ENCODE peak calls at places on chromosomes 1 and 21, in four cellular contexts. One of them, this sample, is unnamed. For H3K4me1, the result is how much of the 10 kb centered on the place peaks cover.

GRCh38 chr1:243470492-243470891 is 214.7 kb downstream of the SDCCAG8 start:
- DNase-seq in OCI-LY7: no peak
- DNase-seq in GM23248: peak
- DNase-seq in CD4-positive, CD25-positive, alpha-beta regulatory T cell: no peak
- DNase-seq in this sample: no peak

GRCh38 chr1:226657788-226658537 is 81.1 kb downstream of the ITPKB start:
- DNase-seq in OCI-LY7: no peak
- DNase-seq in GM23248: no peak
- DNase-seq in CD4-positive, CD25-positive, alpha-beta regulatory T cell: no peak
- DNase-seq in this sample: no peak

GRCh38 chr1:152002960-152003359 is 9.3 kb upstream of the S100A10 start:
- DNase-seq in OCI-LY7: no peak
- DNase-seq in GM23248: no peak
- DNase-seq in CD4-positive, CD25-positive, alpha-beta regulatory T cell: no peak
- DNase-seq in this sample: no peak

GRCh38 chr1:31182352-31182751 is 57.3 kb downstream of the NKAIN1 start:
- DNase-seq in OCI-LY7: peak
- DNase-seq in GM23248: peak
- DNase-seq in CD4-positive, CD25-positive, alpha-beta regulatory T cell: peak
- DNase-seq in this sample: peak

GRCh38 chr21:32558131-32558530 is 27.2 kb downstream of the TCP10L start:
- DNase-seq in OCI-LY7: no peak
- DNase-seq in GM23248: no peak
- DNase-seq in CD4-positive, CD25-positive, alpha-beta regulatory T cell: no peak
- DNase-seq in this sample: no peak

GRCh38 chr1:8477983-8478362 is 160.1 kb downstream of the SLC45A1 start:
- DNase-seq in OCI-LY7: no peak
- DNase-seq in GM23248: peak
- DNase-seq in CD4-positive, CD25-positive, alpha-beta regulatory T cell: no peak
- DNase-seq in this sample: no peak

GRCh38 chr1:56135864-56136147 is 443.6 kb downstream of the PLPP3 start:
- DNase-seq in OCI-LY7: no peak
- DNase-seq in GM23248: no peak
- DNase-seq in CD4-positive, CD25-positive, alpha-beta regulatory T cell: no peak
- DNase-seq in this sample: no peak

GRCh38 chr1:153793261-153793972 is 18.2 kb downstream of the SLC27A3 start:
- DNase-seq in OCI-LY7: no peak
- DNase-seq in GM23248: no peak
- DNase-seq in CD4-positive, CD25-positive, alpha-beta regulatory T cell: no peak
- DNase-seq in this sample: no peak

GRCh38 chr1:180027949-180028445 is 73.4 kb downstream of the CEP350 start:
- DNase-seq in OCI-LY7: no peak
- DNase-seq in GM23248: peak
- DNase-seq in CD4-positive, CD25-positive, alpha-beta regulatory T cell: no peak
- DNase-seq in this sample: no peak

GRCh38 chr1:119554188-119554587 is 47.2 kb downstream of the HSD3B1 start:
- DNase-seq in OCI-LY7: no peak
- DNase-seq in GM23248: peak
- DNase-seq in CD4-positive, CD25-positive, alpha-beta regulatory T cell: no peak
- DNase-seq in this sample: no peak

GRCh38 chr1:225437710-225438437 is 10.0 kb upstream of the LBR start:
- DNase-seq in OCI-LY7: no peak
- DNase-seq in GM23248: peak
- DNase-seq in CD4-positive, CD25-positive, alpha-beta regulatory T cell: no peak
- DNase-seq in this sample: no peak
- H3K4me1 ChIP-seq in OCI-LY7: half or more
- H3K4me1 ChIP-seq in GM23248: under half
- H3K4me1 ChIP-seq in CD4-positive, CD25-positive, alpha-beta regulatory T cell: under half
- H3K4me1 ChIP-seq in this sample: under half

GRCh38 chr1:2193514-2194251 is 889 bp downstream of the FAAP20 start:
- DNase-seq in OCI-LY7: no peak
- DNase-seq in GM23248: no peak
- DNase-seq in CD4-positive, CD25-positive, alpha-beta regulatory T cell: no peak
- DNase-seq in this sample: no peak
- H3K27ac ChIP-seq in OCI-LY7: no peak
- H3K27ac ChIP-seq in GM23248: no peak
- H3K27ac ChIP-seq in CD4-positive, CD25-positive, alpha-beta regulatory T cell: peak
- H3K27ac ChIP-seq in this sample: peak

GRCh38 chr1:6313382-6314265 is 52.7 kb upstream of the GPR153 start:
- DNase-seq in OCI-LY7: no peak
- DNase-seq in GM23248: no peak
- DNase-seq in CD4-positive, CD25-positive, alpha-beta regulatory T cell: no peak
- DNase-seq in this sample: no peak
- H3K4me3 ChIP-seq in OCI-LY7: no peak
- H3K4me3 ChIP-seq in GM23248: no peak
- H3K4me3 ChIP-seq in CD4-positive, CD25-positive, alpha-beta regulatory T cell: no peak
- H3K4me3 ChIP-seq in this sample: no peak

GRCh38 chr1:219792337-219793021 is 135.9 kb downstream of the SLC30A10 start:
- DNase-seq in OCI-LY7: no peak
- DNase-seq in GM23248: peak
- DNase-seq in CD4-positive, CD25-positive, alpha-beta regulatory T cell: no peak
- DNase-seq in this sample: no peak
- H3K4me1 ChIP-seq in OCI-LY7: under half
- H3K4me1 ChIP-seq in GM23248: under half
- H3K4me1 ChIP-seq in CD4-positive, CD25-positive, alpha-beta regulatory T cell: under half
- H3K4me1 ChIP-seq in this sample: under half

GRCh38 chr1:114757455-114758250 is at the start of gene CSDE1:
- DNase-seq in OCI-LY7: peak
- DNase-seq in GM23248: peak
- DNase-seq in CD4-positive, CD25-positive, alpha-beta regulatory T cell: peak
- DNase-seq in this sample: peak
- H3K27ac ChIP-seq in OCI-LY7: peak
- H3K27ac ChIP-seq in GM23248: peak
- H3K27ac ChIP-seq in CD4-positive, CD25-positive, alpha-beta regulatory T cell: peak
- H3K27ac ChIP-seq in this sample: peak

GRCh38 chr1:244840219-244840794 is 4.8 kb downstream of the COX20 start:
- DNase-seq in OCI-LY7: no peak
- DNase-seq in GM23248: no peak
- DNase-seq in CD4-positive, CD25-positive, alpha-beta regulatory T cell: no peak
- DNase-seq in this sample: no peak

GRCh38 chr1:244843148-244843978 is 7.9 kb downstream of the COX20 start:
- DNase-seq in OCI-LY7: no peak
- DNase-seq in GM23248: peak
- DNase-seq in CD4-positive, CD25-positive, alpha-beta regulatory T cell: no peak
- DNase-seq in this sample: no peak

GRCh38 chr1:244839656-244840055 is 4.2 kb downstream of the COX20 start:
- DNase-seq in OCI-LY7: no peak
- DNase-seq in GM23248: no peak
- DNase-seq in CD4-positive, CD25-positive, alpha-beta regulatory T cell: no peak
- DNase-seq in this sample: no peak

GRCh38 chr1:244844155-244845121 is 9.0 kb downstream of the COX20 start:
- DNase-seq in OCI-LY7: no peak
- DNase-seq in GM23248: no peak
- DNase-seq in CD4-positive, CD25-positive, alpha-beta regulatory T cell: no peak
- DNase-seq in this sample: no peak

DNA sequence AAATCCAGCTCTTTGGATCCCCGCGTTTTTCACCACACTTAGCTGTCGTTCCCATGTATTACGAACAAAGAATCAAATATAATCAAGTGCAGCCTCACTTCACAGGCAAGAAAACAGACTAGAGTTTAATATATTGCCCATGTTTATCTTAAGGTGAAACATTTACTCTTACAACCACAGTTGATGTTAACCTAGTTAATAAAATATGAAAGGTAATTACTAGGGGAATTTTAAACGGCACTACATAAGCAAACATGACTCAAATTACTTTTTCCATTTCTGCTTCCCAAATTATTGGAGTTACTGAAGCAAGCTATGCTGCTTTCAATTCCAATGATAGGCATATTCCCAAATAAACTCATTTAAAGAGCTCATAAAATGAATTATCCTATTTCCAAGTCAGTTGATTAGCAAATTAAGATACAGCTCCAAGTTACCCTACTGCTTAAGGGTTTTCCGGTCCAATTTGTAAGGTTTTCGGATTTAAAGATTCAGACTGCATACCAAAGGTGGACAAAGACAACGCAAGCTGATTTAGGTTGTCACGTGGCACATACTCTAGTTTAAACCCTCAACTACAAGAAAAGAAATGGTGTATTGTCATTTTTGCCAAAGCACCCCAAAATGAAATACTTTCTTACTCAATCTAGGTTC is 5.9 kb downstream of the COX20 start:
- DNase-seq in OCI-LY7: no peak
- DNase-seq in GM23248: no peak
- DNase-seq in CD4-positive, CD25-positive, alpha-beta regulatory T cell: no peak
- DNase-seq in this sample: no peak
- H3K4me3 ChIP-seq in OCI-LY7: no peak
- H3K4me3 ChIP-seq in GM23248: no peak
- H3K4me3 ChIP-seq in CD4-positive, CD25-positive, alpha-beta regulatory T cell: no peak
- H3K4me3 ChIP-seq in this sample: no peak

GRCh38 chr1:91753878-91754277 is 132.1 kb downstream of the TGFBR3 start:
- DNase-seq in OCI-LY7: no peak
- DNase-seq in GM23248: peak
- DNase-seq in CD4-positive, CD25-positive, alpha-beta regulatory T cell: peak
- DNase-seq in this sample: no peak

GRCh38 chr1:91755176-91755575 is 130.8 kb downstream of the TGFBR3 start:
- DNase-seq in OCI-LY7: no peak
- DNase-seq in GM23248: peak
- DNase-seq in CD4-positive, CD25-positive, alpha-beta regulatory T cell: no peak
- DNase-seq in this sample: no peak

GRCh38 chr1:91752324-91752723 is 133.6 kb downstream of the TGFBR3 start:
- DNase-seq in OCI-LY7: no peak
- DNase-seq in GM23248: no peak
- DNase-seq in CD4-positive, CD25-positive, alpha-beta regulatory T cell: peak
- DNase-seq in this sample: no peak

GRCh38 chr1:91755888-91756287 is 130.1 kb downstream of the TGFBR3 start:
- DNase-seq in OCI-LY7: no peak
- DNase-seq in GM23248: no peak
- DNase-seq in CD4-positive, CD25-positive, alpha-beta regulatory T cell: no peak
- DNase-seq in this sample: no peak

GRCh38 chr1:91754348-91754747 is 131.6 kb downstream of the TGFBR3 start:
- DNase-seq in OCI-LY7: no peak
- DNase-seq in GM23248: peak
- DNase-seq in CD4-positive, CD25-positive, alpha-beta regulatory T cell: peak
- DNase-seq in this sample: no peak
- H3K4me1 ChIP-seq in OCI-LY7: under half
- H3K4me1 ChIP-seq in GM23248: half or more
- H3K4me1 ChIP-seq in CD4-positive, CD25-positive, alpha-beta regulatory T cell: under half
- H3K4me1 ChIP-seq in this sample: under half

DNA sequence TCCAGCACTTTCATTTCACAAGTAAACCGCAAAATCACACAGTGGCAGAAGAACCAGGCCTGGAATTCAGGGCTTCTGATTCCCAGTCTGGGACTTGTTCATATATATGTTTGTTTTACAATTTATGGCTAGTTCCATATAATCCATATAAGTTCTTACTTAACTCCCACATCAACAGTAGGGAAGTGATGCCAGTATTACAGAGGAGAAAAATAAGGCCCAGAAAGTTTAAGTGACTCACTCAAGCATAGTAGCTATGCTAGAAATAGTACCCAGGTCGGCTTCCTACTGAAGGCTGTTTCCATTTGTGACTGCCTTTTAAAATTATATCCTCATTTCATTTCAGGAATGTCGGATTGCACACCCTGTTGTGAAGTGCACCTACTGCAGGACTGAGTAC is 1.4 kb downstream of the FAM76A start:
- DNase-seq in OCI-LY7: peak
- DNase-seq in GM23248: peak
- DNase-seq in CD4-positive, CD25-positive, alpha-beta regulatory T cell: no peak
- DNase-seq in this sample: no peak
- H3K27ac ChIP-seq in OCI-LY7: no peak
- H3K27ac ChIP-seq in GM23248: peak
- H3K27ac ChIP-seq in CD4-positive, CD25-positive, alpha-beta regulatory T cell: peak
- H3K27ac ChIP-seq in this sample: no peak

GRCh38 chr1:23576338-23577055 is 17.2 kb upstream of the ID3 start:
- DNase-seq in OCI-LY7: peak
- DNase-seq in GM23248: peak
- DNase-seq in CD4-positive, CD25-positive, alpha-beta regulatory T cell: no peak
- DNase-seq in this sample: no peak
- H3K4me3 ChIP-seq in OCI-LY7: peak
- H3K4me3 ChIP-seq in GM23248: peak
- H3K4me3 ChIP-seq in CD4-positive, CD25-positive, alpha-beta regulatory T cell: no peak
- H3K4me3 ChIP-seq in this sample: peak

GRCh38 chr1:51569284-51570062 is 47.4 kb upstream of the OSBPL9 start:
- DNase-seq in OCI-LY7: peak
- DNase-seq in GM23248: peak
- DNase-seq in CD4-positive, CD25-positive, alpha-beta regulatory T cell: peak
- DNase-seq in this sample: no peak
- H3K4me1 ChIP-seq in OCI-LY7: under half
- H3K4me1 ChIP-seq in GM23248: under half
- H3K4me1 ChIP-seq in CD4-positive, CD25-positive, alpha-beta regulatory T cell: under half
- H3K4me1 ChIP-seq in this sample: under half

This sample was measured in thoracic aorta.